ENCODE peak calls at places on chromosomes 5 and 9, in eight cellular contexts. N is SJSA1, Z is colonic mucosa, Y is mammary epithelial cell, R is left lung, G is hepatocyte, A is heart right ventricle, F is astrocyte. O is an unnamed sample.
A peak's percentile ranks its signal among the peaks of the same experiment; 100 is the strongest.

GRCh38 chr9:34317436-34317835 is 11.6 kb downstream of the KIF24 start:
- DNase-seq in N (no peak), Z (no peak), Y (no peak), R (no peak), G (no peak), A (no peak), F (no peak), O (no peak)

GRCh38 chr5:108382784-108383358 is 973 bp upstream of the FBXL17 start:
- DNase-seq in N (no peak), Z (no peak), Y (peak; percentile 41), R (no peak), G (peak; percentile 23), A (no peak), F (no peak), O (peak; percentile 62)

GRCh38 chr9:88418025-88418424 is 29.8 kb downstream of the SPIN1 start:
- DNase-seq in N (no peak), Z (no peak), Y (no peak), R (no peak), G (no peak), A (no peak), F (peak; percentile 41), O (no peak)

GRCh38 chr5:74624931-74625505 is 15.5 kb downstream of the ENC1 start:
- DNase-seq in N (no peak), Z (no peak), Y (no peak), R (no peak), G (no peak), A (no peak), F (no peak), O (no peak)

GRCh38 chr9:134738869-134739659 is 97.5 kb downstream of the COL5A1 start:
- DNase-seq in N (peak; percentile 66), Z (peak; percentile 67), Y (peak; percentile 23), R (no peak), G (peak; percentile 84), A (peak; percentile 77), F (no peak), O (peak; percentile 76)

GRCh38 chr5:163712011-163712410 is 206.6 kb downstream of the MAT2B start:
- DNase-seq in N (no peak), Z (no peak), Y (no peak), R (no peak), G (no peak), A (no peak), F (no peak), O (no peak)

GRCh38 chr9:76180541-76180940 is 213.7 kb downstream of the RFK start:
- DNase-seq in N (no peak), Z (no peak), Y (peak; percentile 9), R (no peak), G (peak; percentile 56), A (no peak), F (peak; percentile 90), O (peak; percentile 39)

GRCh38 chr9:137331929-137332328 is 29.9 kb upstream of the NRARP start:
- DNase-seq in N (no peak), Z (no peak), Y (no peak), R (no peak), G (no peak), A (no peak), F (no peak), O (no peak)

GRCh38 chr5:108516771-108517170 is 134.9 kb upstream of the FBXL17 start:
- DNase-seq in N (no peak), Z (no peak), Y (no peak), R (no peak), G (peak; percentile 49), A (no peak), F (no peak), O (no peak)

GRCh38 chr9:134971196-134971595 is 53.5 kb upstream of the FCN1 start:
- DNase-seq in N (no peak), Z (no peak), Y (no peak), R (peak; percentile 17), G (no peak), A (no peak), F (no peak), O (no peak)

GRCh38 chr9:93677641-93678136 is 101.3 kb downstream of the PHF2 start:
- DNase-seq in N (peak; percentile 24), Z (peak; percentile 12), Y (no peak), R (peak; percentile 63), G (no peak), A (peak; percentile 1), F (no peak), O (no peak)

GRCh38 chr5:73213566-73213998 is 40.6 kb downstream of the TMEM174 start:
- DNase-seq in N (peak; percentile 82), Z (peak; percentile 71), Y (no peak), R (no peak), G (no peak), A (no peak), F (peak; percentile 88), O (peak; percentile 69)

GRCh38 chr5:40879163-40879942 is 29.9 kb upstream of the C7 start:
- DNase-seq in N (no peak), Z (no peak), Y (peak; percentile 13), R (no peak), G (peak; percentile 13), A (no peak), F (peak; percentile 4), O (peak; percentile 59)

GRCh38 chr5:32170303-32171170 is 3.6 kb downstream of the GOLPH3 start:
- DNase-seq in N (no peak), Z (no peak), Y (peak; percentile 26), R (no peak), G (no peak), A (no peak), F (peak; percentile 65), O (peak; percentile 89)

GRCh38 chr5:106393276-106393675 is 1277.5 kb downstream of the EFNA5 start:
- DNase-seq in N (no peak), Z (no peak), Y (no peak), R (no peak), G (no peak), A (no peak), F (no peak), O (no peak)

GRCh38 chr5:96854067-96854466 is 22.2 kb upstream of the ERAP2 start:
- DNase-seq in N (no peak), Z (no peak), Y (no peak), R (no peak), G (no peak), A (no peak), F (no peak), O (no peak)

GRCh38 chr5:160926428-160926827 is 74.4 kb upstream of the ATP10B start:
- DNase-seq in N (no peak), Z (peak; percentile 86), Y (no peak), R (no peak), G (no peak), A (no peak), F (peak; percentile 5), O (no peak)

GRCh38 chr5:116492016-116492623 is 82.5 kb downstream of the SEMA6A start:
- DNase-seq in N (peak; percentile 74), Z (no peak), Y (peak; percentile 90), R (no peak), G (no peak), A (no peak), F (peak; percentile 92), O (peak; percentile 93)

GRCh38 chr5:113807384-113808053 is 294.0 kb downstream of the YTHDC2 start:
- DNase-seq in N (no peak), Z (peak; percentile 19), Y (no peak), R (no peak), G (peak; percentile 46), A (no peak), F (peak; percentile 49), O (peak; percentile 56)

GRCh38 chr9:97041898-97042297 is 3.0 kb upstream of the CTSV start:
- DNase-seq in N (no peak), Z (peak; percentile 64), Y (no peak), R (no peak), G (peak; percentile 50), A (no peak), F (no peak), O (no peak)

GRCh38 chr5:16291474-16291873 is 111.9 kb upstream of the MARCHF11 start:
- DNase-seq in N (no peak), Z (no peak), Y (no peak), R (no peak), G (no peak), A (no peak), F (no peak), O (no peak)

GRCh38 chr9:132559711-132560110 is 22.7 kb upstream of the BARHL1 start:
- DNase-seq in N (no peak), Z (no peak), Y (no peak), R (no peak), G (no peak), A (no peak), F (no peak), O (no peak)

GRCh38 chr9:90825586-90825985 is 24.0 kb downstream of the SYK start:
- DNase-seq in N (no peak), Z (no peak), Y (no peak), R (no peak), G (no peak), A (no peak), F (no peak), O (no peak)
- H3K27ac ChIP-seq in N (no peak overlapping the region), Z (no peak overlapping the region), Y (no peak overlapping the region), R (no peak overlapping the region), G (no peak overlapping the region), A (no peak overlapping the region), F (no peak overlapping the region), O (no peak overlapping the region)

DNA sequence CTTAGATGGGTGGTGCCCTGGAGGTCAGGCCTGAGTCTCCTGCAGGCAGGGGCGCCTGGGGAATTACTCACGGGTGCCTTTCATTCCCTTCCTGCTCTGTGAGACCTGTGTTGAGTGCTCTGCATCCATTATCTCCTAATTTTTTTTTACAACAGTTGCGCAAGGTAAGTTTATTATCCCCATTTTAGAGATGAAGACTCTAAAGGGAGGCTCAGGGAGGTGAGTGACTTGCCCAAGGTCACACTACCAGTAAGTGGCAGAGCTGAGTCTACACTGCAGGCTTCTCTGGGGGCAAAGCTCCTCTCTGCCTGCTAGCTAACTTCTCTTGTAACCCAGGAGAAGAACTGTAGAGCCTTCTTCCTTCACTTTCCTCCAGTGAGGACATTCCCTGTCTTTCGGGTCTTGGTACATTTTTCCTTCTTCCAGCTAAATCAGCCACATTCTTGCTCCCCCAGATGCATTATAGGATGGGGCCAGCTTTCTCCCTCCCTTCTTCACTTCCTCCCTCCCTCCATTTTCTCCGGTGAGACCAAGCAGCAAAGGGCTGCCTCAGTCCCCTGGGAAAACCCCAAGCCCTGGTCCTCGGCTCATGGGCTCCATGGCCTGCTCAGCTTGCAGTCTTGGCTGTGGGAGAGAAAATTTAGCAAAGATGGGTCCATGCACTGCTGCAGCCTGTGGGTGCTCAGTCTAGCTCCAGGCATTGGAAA is 1.8 kb downstream of the PRR7 start:
- DNase-seq in N (no peak), Z (no peak), Y (no peak), R (no peak), G (no peak), A (no peak), F (no peak), O (no peak)
- H3K4me3 ChIP-seq in N (no peak overlapping the region), Z (no peak overlapping the region), Y (no peak overlapping the region), R (no peak overlapping the region), G (no peak overlapping the region), A (no peak overlapping the region), F (peak overlapping the region; percentile 53), O (peak overlapping the region; percentile 73)

GRCh38 chr5:177472460-177473441 is 683 bp downstream of the DBN1 start:
- DNase-seq in N (no peak), Z (no peak), Y (no peak), R (peak; percentile 86), G (peak; percentile 78), A (no peak), F (no peak), O (peak; percentile 69)
- H3K27ac ChIP-seq in N (no peak overlapping the region), Z (no peak overlapping the region), Y (no peak overlapping the region), R (peak overlapping the region; percentile 73), G (peak overlapping the region; percentile 87), A (peak overlapping the region; percentile 82), F (peak overlapping the region; percentile 81), O (peak overlapping the region; percentile 93)

DNA sequence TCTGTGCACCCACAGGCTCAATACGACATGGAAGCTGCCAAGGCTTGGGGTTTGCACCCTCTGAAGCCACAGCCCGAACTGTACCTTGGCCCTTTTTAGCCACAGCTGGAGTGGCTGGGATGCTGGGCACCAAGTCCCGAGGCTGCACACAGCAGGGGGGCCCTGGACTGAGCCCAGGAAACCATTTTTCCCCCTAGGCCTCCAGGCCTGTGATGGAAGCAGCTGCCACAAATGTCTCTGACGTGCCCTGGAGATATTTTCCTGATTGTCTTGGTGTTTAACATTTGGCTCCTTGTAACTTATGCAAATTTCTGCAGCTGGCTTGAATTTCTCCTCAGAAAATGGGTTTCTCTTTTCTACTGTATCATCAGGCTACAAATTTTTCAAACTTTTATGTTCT is 82.3 kb upstream of the LPAR1 start:
- DNase-seq in N (no peak), Z (no peak), Y (no peak), R (no peak), G (no peak), A (no peak), F (no peak), O (no peak)
- H3K4me3 ChIP-seq in N (no peak overlapping the region), Z (no peak overlapping the region), Y (no peak overlapping the region), R (no peak overlapping the region), G (no peak overlapping the region), A (no peak overlapping the region), F (no peak overlapping the region), O (no peak overlapping the region)

O was measured in GM23248.